ENCODE peak calls at places on chromosomes 7 and 10, in nine cellular contexts. M is uterus, G is esophagus squamous epithelium, K is HCT116, O is tibial nerve, J is IMR-90, V is adrenal gland, X is transverse colon, C is stomach. N is an unnamed sample.

GRCh38 chr7:38411404-38411803 is 138.0 kb upstream of the TARP start:
- DNase-seq in J (peak; percentile 13), K (peak; percentile 21), G (no peak), O (no peak), X (no peak), M (no peak), V (no peak), C (no peak), N (no peak)

GRCh38 chr7:88337556-88337955 is 30.9 kb upstream of the STEAP4 start:
- DNase-seq in M (no peak), V (no peak), J (peak; percentile 8), G (no peak), X (no peak), O (no peak), K (no peak), C (no peak), N (no peak)

GRCh38 chr10:101231912-101232689 is 2.8 kb upstream of the LBX1 start:
- DNase-seq in V (no peak), G (no peak), C (no peak), O (no peak), K (no peak), M (no peak), J (no peak), X (no peak), N (no peak)

GRCh38 chr10:113111900-113112853 is 162.1 kb downstream of the TCF7L2 start:
- DNase-seq in C (peak; percentile 52), K (no peak), G (no peak), X (peak; percentile 25), J (peak; percentile 47), M (no peak), V (no peak), O (peak; percentile 47), N (no peak)

GRCh38 chr7:82375713-82376112 is 67.9 kb downstream of the CACNA2D1 start:
- DNase-seq in V (no peak), X (no peak), K (no peak), M (no peak), J (no peak), G (no peak), C (no peak), O (no peak), N (no peak)

GRCh38 chr10:59682986-59683937 is 26.4 kb downstream of the SLC16A9 start:
- DNase-seq in O (no peak), M (no peak), G (no peak), J (no peak), X (no peak), V (no peak), K (no peak), C (no peak), N (no peak)

GRCh38 chr7:369981-370621 is 80.1 kb downstream of the FOXL3 start:
- DNase-seq in J (no peak), G (no peak), V (no peak), K (no peak), M (no peak), X (peak; percentile 16), C (peak; percentile 56), O (no peak), N (peak; percentile 50)

GRCh38 chr7:140640727-140641531 is at the start of gene DENND2A:
- DNase-seq in M (peak; percentile 87), J (peak; percentile 76), X (peak; percentile 57), C (peak; percentile 53), K (no peak), O (peak; percentile 54), V (peak; percentile 52), G (no peak), N (peak; percentile 81)

GRCh38 chr10:110833234-110833940 is 38.3 kb upstream of the PDCD4 start:
- DNase-seq in X (no peak), O (no peak), G (no peak), K (no peak), M (no peak), C (peak; percentile 50), J (no peak), V (no peak), N (no peak)

GRCh38 chr10:73906524-73907447 is 4.1 kb upstream of the PLAU start:
- DNase-seq in G (no peak), K (peak; percentile 91), J (peak; percentile 100), O (peak; percentile 68), C (no peak), M (peak; percentile 90), V (no peak), X (peak; percentile 49), N (no peak)

GRCh38 chr10:23035569-23035968 is 59.8 kb upstream of the MSRB2 start:
- DNase-seq in V (no peak), M (no peak), K (peak; percentile 21), C (no peak), G (no peak), J (no peak), X (no peak), O (no peak), N (no peak)

GRCh38 chr7:155590215-155591023 is 44.1 kb upstream of the CNPY1 start:
- DNase-seq in V (peak; percentile 44), K (no peak), J (peak; percentile 16), O (no peak), M (no peak), X (peak; percentile 16), G (no peak), C (peak; percentile 66), N (peak; percentile 91)

GRCh38 chr10:125820705-125821104 is 2.4 kb downstream of the UROS start:
- DNase-seq in J (no peak), G (no peak), V (no peak), O (no peak), X (no peak), M (no peak), C (no peak), K (no peak), N (no peak)

GRCh38 chr10:125815764-125816163 is 7.3 kb downstream of the UROS start:
- DNase-seq in J (no peak), K (no peak), V (no peak), O (no peak), G (no peak), X (no peak), C (no peak), M (no peak), N (no peak)

GRCh38 chr10:125812128-125812527 is 10.9 kb downstream of the UROS start:
- DNase-seq in X (no peak), C (no peak), G (no peak), J (peak; percentile 58), O (no peak), V (no peak), M (no peak), K (no peak), N (no peak)

GRCh38 chr10:125817318-125817946 is 5.6 kb downstream of the UROS start:
- DNase-seq in K (no peak), M (no peak), V (no peak), J (no peak), G (no peak), C (no peak), X (no peak), O (no peak), N (no peak)

GRCh38 chr10:125816548-125816947 is 6.5 kb downstream of the UROS start:
- DNase-seq in J (no peak), C (no peak), V (no peak), G (no peak), M (no peak), X (no peak), O (no peak), K (no peak), N (no peak)
- TF ChIP-seq POLR2A in J (no peak), C (no peak), V (no peak), G (no peak), M (no peak), X (no peak), O (no peak), K (no peak), N (no peak)

GRCh38 chr10:5449227-5449626 is 36.9 kb downstream of the NET1 start:
- DNase-seq in C (no peak), M (no peak), O (no peak), X (no peak), J (no peak), V (no peak), K (no peak), G (no peak), N (no peak)

GRCh38 chr10:5453749-5454489 is 41.6 kb downstream of the NET1 start:
- DNase-seq in C (no peak), M (no peak), J (no peak), V (no peak), X (no peak), O (no peak), G (no peak), K (no peak), N (no peak)

GRCh38 chr10:5449823-5450222 is 37.5 kb downstream of the NET1 start:
- DNase-seq in K (no peak), J (peak; percentile 83), M (peak; percentile 78), G (no peak), X (no peak), O (no peak), C (no peak), V (no peak), N (no peak)

GRCh38 chr10:5448333-5449048 is 36.1 kb downstream of the NET1 start:
- DNase-seq in M (no peak), K (no peak), J (no peak), O (no peak), C (no peak), X (no peak), V (no peak), G (no peak), N (no peak)

DNA sequence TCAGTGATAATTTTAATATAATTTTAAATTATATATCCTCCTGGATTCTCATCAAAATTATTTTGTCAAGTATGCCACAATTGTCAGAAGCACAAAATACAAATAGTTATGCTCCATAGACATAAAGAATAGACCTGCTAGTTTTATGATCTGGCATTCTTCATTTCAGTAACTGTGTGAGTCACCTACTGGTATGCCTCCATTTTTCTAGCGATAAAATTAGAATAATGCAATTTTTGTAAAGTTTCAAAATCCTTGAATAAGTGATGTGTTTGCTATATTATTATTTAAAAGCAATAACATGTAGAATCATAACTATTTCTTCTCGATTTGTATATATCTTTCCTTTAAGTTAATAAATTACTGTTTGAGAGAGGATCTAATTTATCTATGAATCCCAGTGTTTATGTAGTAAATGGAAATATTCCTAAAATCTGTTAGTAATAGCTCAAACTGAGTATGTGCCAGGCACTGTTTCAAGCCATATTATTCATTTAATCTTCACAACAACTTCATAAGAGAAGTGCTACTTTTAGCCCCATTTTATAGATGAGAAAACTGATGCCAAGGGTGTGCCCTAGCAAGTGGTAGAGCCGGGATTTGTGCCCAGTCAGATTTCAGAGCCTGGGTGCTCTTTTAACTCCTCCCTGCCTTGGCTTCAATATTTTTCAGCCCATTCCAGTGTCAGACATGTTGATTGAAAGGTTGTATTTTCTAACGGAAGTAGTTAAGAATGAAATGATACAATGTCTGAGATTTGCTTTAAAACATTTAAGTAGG is 38.4 kb downstream of the NET1 start:
- DNase-seq in O (no peak), X (no peak), K (no peak), M (no peak), C (no peak), J (no peak), V (no peak), G (no peak), N (no peak)
- TF ChIP-seq POLR2A in O (no peak), X (no peak), K (no peak), M (no peak), C (no peak), J (no peak), V (no peak), G (no peak), N (no peak)

GRCh38 chr7:101265622-101266516 is 21.0 kb upstream of the FIS1 start:
- DNase-seq in V (no peak), K (no peak), C (no peak), G (no peak), M (no peak), J (no peak), O (no peak), X (no peak), N (no peak)
- TF ChIP-seq POLR2A in V (no peak), K (no peak), C (no peak), G (no peak), M (no peak), J (no peak), O (no peak), X (no peak), N (no peak)

GRCh38 chr7:100694196-100694745 is at the start of gene GIGYF1:
- DNase-seq in M (peak; percentile 72), G (no peak), V (peak; percentile 71), C (peak; percentile 80), J (peak; percentile 58), O (peak; percentile 69), X (peak; percentile 77), K (no peak), N (peak; percentile 94)
- TF ChIP-seq POLR2A in M (no peak), G (no peak), V (no peak), C (no peak), J (no peak), O (no peak), X (no peak), K (no peak), N (no peak)